ENCODE peak calls at places on chromosomes 11 and 22, in five cellular contexts. A is neural progenitor cell, S is gastrocnemius medialis, R is uterus, K is Panc1. N is an unnamed sample. For H3K4me1, the result is how much of the 10 kb centered on the place peaks cover.

GRCh38 chr11:19988598-19988997 is 171.7 kb downstream of the DBX1 start:
- DNase-seq in K (no peak), A (peak), R (peak), S (peak), N (no peak)

GRCh38 chr11:104076455-104076854 is 40.0 kb downstream of the DDI1 start:
- DNase-seq in K (no peak), R (no peak), S (no peak), A (no peak), N (no peak)

GRCh38 chr11:3106736-3107524 is 49.7 kb upstream of the CARS1 start:
- DNase-seq in A (no peak), K (no peak), R (peak), S (no peak), N (no peak)

GRCh38 chr11:68312117-68312779 is at the start of gene LRP5:
- DNase-seq in R (no peak), A (peak), K (no peak), S (no peak), N (peak)

GRCh38 chr11:7278314-7278917 is 26.7 kb downstream of the SYT9 start:
- DNase-seq in S (no peak), K (peak), A (peak), R (no peak), N (peak)

GRCh38 chr22:19666663-19667593 is 47.4 kb upstream of the SEPTIN5 start:
- DNase-seq in K (no peak), S (no peak), R (no peak), A (no peak), N (no peak)

GRCh38 chr11:128835741-128836410 is 31.2 kb downstream of the KCNJ1 start:
- DNase-seq in S (no peak), A (no peak), K (no peak), R (no peak), N (no peak)

GRCh38 chr11:35553021-35553420 is 27.6 kb upstream of the PAMR1 start:
- DNase-seq in S (no peak), R (no peak), K (no peak), A (no peak), N (no peak)

GRCh38 chr11:13238879-13239514 is 38.6 kb upstream of the BMAL1 start:
- DNase-seq in R (peak), S (no peak), A (peak), K (no peak), N (peak)

GRCh38 chr11:10390375-10390774 is 64.7 kb upstream of the AMPD3 start:
- DNase-seq in R (no peak), K (no peak), S (no peak), A (no peak), N (no peak)

GRCh38 chr11:64503354-64503753 is 87.7 kb upstream of the SLC22A12 start:
- DNase-seq in R (no peak), A (no peak), S (no peak), K (no peak), N (no peak)

GRCh38 chr11:119476038-119476437 is 53.1 kb upstream of the THY1 start:
- DNase-seq in K (no peak), S (no peak), A (no peak), R (no peak), N (no peak)

DNA sequence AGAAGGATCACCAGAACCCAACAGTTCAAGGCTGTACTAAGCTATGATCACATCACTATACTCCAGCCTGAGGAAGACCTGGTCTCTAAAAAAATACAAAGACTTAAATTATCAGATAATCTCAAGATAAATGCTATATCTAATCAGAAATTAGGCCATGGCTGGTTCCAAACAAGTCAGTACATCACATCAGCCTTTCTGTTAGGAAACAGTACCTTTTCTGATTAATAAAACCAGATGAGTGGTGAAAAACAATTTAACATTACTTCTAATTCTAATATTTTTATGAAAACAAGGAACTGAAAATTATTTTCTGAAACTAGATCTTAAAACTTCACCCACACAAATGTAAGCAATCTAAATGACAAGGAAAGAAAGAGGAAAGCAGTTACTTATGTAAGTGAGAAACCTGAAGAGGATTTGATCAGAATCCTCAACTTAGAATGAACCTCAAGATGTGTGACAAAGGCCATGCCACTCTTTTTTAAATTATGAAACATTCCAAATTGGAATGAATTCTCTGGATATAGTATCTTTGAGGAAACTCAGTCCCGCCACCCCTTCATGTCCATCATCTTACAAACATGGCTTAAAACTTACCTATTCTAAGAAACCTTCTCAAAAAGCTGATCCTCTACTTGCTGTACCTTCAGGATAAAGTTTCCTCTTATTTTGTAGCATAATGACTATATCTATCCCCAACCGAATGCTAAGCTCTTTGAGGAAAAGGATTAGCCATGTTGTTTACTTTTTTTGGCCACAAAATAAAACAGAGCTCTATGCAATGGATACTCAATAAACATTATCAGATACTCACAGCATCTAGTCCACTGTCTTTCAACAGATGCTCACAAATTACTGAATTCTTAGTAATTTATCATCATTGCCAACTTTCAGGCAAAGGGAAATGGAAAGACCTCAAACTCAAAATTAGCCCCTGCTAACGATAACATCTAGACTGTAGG is 132.0 kb downstream of the MRTFA start:
- DNase-seq in R (no peak), A (no peak), K (no peak), S (no peak), N (no peak)
- H3K4me1 ChIP-seq in R (under half), A (under half), K (under half), S (under half), N (under half)

GRCh38 chr11:133928628-133929059 is 28.1 kb downstream of the IGSF9B start:
- DNase-seq in S (no peak), R (no peak), K (no peak), A (no peak), N (peak)

GRCh38 chr11:133929401-133930052 is 27.2 kb downstream of the IGSF9B start:
- DNase-seq in S (no peak), R (no peak), K (no peak), A (no peak), N (peak)

GRCh38 chr11:133930053-133930766 is 26.6 kb downstream of the IGSF9B start:
- DNase-seq in K (no peak), A (no peak), R (no peak), S (no peak), N (no peak)

GRCh38 chr11:133931449-133932060 is 25.2 kb downstream of the IGSF9B start:
- DNase-seq in S (no peak), A (no peak), K (no peak), R (no peak), N (no peak)

DNA sequence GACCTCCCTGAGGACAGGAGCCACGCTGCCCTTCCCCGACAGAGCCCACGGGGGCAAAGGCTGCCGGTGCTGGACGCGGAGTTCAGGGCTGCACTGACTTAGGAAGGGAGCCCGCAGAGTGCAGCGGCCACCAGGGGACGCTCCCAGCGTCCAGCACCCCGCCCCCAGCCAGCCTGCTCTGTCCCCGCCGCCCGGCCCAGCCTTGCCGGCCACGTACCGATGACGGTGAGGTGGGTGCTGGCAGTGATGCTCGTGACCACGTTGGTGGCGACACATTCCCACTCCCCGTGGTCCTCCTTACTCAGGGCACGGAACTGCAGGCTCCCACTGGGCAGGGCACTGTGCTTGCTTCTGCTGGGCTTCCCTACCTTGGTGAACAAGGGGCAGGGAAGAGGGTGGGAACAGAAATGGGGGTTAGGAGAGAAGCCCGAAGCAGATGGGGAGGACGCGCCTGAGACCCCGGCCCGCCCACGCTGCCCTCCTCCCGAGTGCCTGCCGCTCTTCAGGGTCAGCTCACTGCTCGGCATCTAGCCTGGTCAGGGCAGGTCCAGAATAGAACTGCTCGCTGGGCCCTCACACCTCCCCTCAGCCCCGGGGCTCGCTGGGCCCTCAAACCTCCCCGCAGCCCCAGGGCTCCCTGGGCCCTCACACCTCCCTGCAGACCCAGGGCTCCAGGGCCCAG is 25.9 kb downstream of the IGSF9B start:
- DNase-seq in S (no peak), K (no peak), A (peak), R (no peak), N (peak)
- TF ChIP-seq CTCF in S (no peak), K (peak), A (peak), R (no peak), N (peak)

GRCh38 chr22:25449781-25450317 is 114.6 kb upstream of the GRK3 start:
- DNase-seq in K (no peak), R (no peak), S (no peak), A (no peak), N (no peak)

GRCh38 chr22:25451480-25452114 is 112.9 kb upstream of the GRK3 start:
- DNase-seq in K (no peak), S (no peak), A (no peak), R (no peak), N (no peak)

GRCh38 chr22:25452116-25452700 is 112.3 kb upstream of the GRK3 start:
- DNase-seq in K (no peak), A (no peak), S (no peak), R (no peak), N (no peak)

GRCh38 chr22:25453058-25453457 is 111.4 kb upstream of the GRK3 start:
- DNase-seq in K (no peak), S (no peak), R (no peak), A (no peak), N (no peak)

DNA sequence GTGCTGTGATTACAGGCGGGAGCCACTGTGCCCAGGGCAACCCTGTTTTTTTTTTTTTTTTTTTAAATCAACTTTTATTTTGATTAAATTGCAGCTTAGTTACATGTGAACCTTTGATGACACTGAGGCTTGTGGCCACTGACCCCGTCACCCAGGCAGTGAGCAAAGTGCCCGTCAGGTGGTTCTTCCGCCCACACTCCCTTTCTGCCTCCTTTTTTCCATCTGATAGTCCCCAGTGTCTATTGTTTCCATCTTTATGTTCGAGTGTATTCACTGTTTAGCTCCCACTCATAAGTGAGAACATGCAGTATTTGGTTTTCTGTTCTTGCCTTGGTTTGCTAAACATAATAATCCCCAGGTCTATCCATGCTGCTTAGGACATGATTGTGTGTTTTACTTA is 110.9 kb upstream of the GRK3 start:
- DNase-seq in R (no peak), A (no peak), S (no peak), K (no peak), N (no peak)
- H3K4me1 ChIP-seq in R (under half), A (under half), S (under half), K (under half), N (under half)

GRCh38 chr22:39291501-39291900 is 27.9 kb downstream of the RPL3 start:
- DNase-seq in R (no peak), K (no peak), A (no peak), S (no peak), N (no peak)
- TF ChIP-seq CTCF in R (no peak), K (no peak), A (peak), S (no peak), N (no peak)